ENCODE peak calls at places on chromosomes 7 and 10, in four cellular contexts. R is NCI-H1930, S is ascending aorta, T is mucosa of descending colon. N is an unnamed sample.

GRCh38 chr7:125511310-125511709 is 581.7 kb upstream of the POT1 start:
- DNase-seq in R (no peak), S (no peak), T (no peak), N (no peak)

GRCh38 chr10:132213917-132214316 is 27.2 kb downstream of the DPYSL4 start:
- DNase-seq in R (no peak), S (no peak), T (no peak), N (no peak)

GRCh38 chr7:92698237-92698841 is 108.1 kb upstream of the FAM133B start:
- DNase-seq in R (no peak), S (no peak), T (peak), N (no peak)

GRCh38 chr10:60816624-60817023 is 38.3 kb downstream of the CDK1 start:
- DNase-seq in R (peak), S (no peak), T (peak), N (peak)

GRCh38 chr10:44963772-44964633 is 4.4 kb downstream of the RASSF4 start:
- DNase-seq in R (no peak), S (peak), T (peak), N (peak)

GRCh38 chr7:151579642-151580041 is 59.9 kb upstream of the RHEB start:
- DNase-seq in R (no peak), S (no peak), T (no peak), N (no peak)

GRCh38 chr7:107029061-107029763 is 15.3 kb upstream of the PRKAR2B start:
- DNase-seq in R (no peak), S (no peak), T (no peak), N (no peak)

GRCh38 chr10:49153971-49154370 is 20.1 kb upstream of the FAM170B start:
- DNase-seq in R (no peak), S (peak), T (no peak), N (no peak)

GRCh38 chr10:59433720-59434428 is 71.5 kb upstream of the FAM13C start:
- DNase-seq in R (no peak), S (no peak), T (no peak), N (no peak)

GRCh38 chr7:99679032-99679399 is 780 bp downstream of the CYP3A5 start:
- DNase-seq in R (no peak), S (no peak), T (peak), N (peak)

GRCh38 chr7:2921748-2922147 is 77.6 kb upstream of the GNA12 start:
- DNase-seq in R (no peak), S (no peak), T (no peak), N (no peak)

GRCh38 chr7:54664235-54665228 is 94.5 kb downstream of the SEC61G start:
- DNase-seq in R (peak), S (no peak), T (peak), N (no peak)

GRCh38 chr10:31099664-31100063 is 68.0 kb upstream of the ZNF438 start:
- DNase-seq in R (no peak), S (no peak), T (peak), N (no peak)

GRCh38 chr10:239109-239508 is 103.9 kb downstream of the ZMYND11 start:
- DNase-seq in R (peak), S (no peak), T (peak), N (no peak)

GRCh38 chr10:14066106-14066505 is 264.6 kb downstream of the FRMD4A start:
- DNase-seq in R (no peak), S (no peak), T (no peak), N (no peak)

GRCh38 chr7:137439829-137440433 is 96.4 kb upstream of the PTN start:
- DNase-seq in R (no peak), S (no peak), T (no peak), N (no peak)

GRCh38 chr10:122911889-122912484 is 1.6 kb downstream of the FAM24A start:
- DNase-seq in R (no peak), S (no peak), T (peak), N (no peak)

GRCh38 chr10:121709674-121710073 is 111.4 kb upstream of the FGFR2 start:
- DNase-seq in R (no peak), S (no peak), T (no peak), N (no peak)

GRCh38 chr7:94145602-94146001 is 141.4 kb upstream of the BET1 start:
- DNase-seq in R (no peak), S (no peak), T (no peak), N (no peak)

GRCh38 chr7:116188-116981 is 76.0 kb upstream of the FAM20C start:
- DNase-seq in R (no peak), S (no peak), T (no peak), N (no peak)

GRCh38 chr7:44124822-44125202 is 1.5 kb upstream of the POLD2 start:
- DNase-seq in R (no peak), S (no peak), T (no peak), N (no peak)

GRCh38 chr10:89403043-89403442 is 10.6 kb downstream of the IFIT1 start:
- DNase-seq in R (no peak), S (no peak), T (no peak), N (no peak)

GRCh38 chr10:1966698-1967097 is 229.4 kb upstream of the ADARB2 start:
- DNase-seq in R (no peak), S (no peak), T (no peak), N (no peak)

GRCh38 chr10:91354166-91354565 is 56.0 kb upstream of the HECTD2 start:
- DNase-seq in R (no peak), S (no peak), T (no peak), N (no peak)

GRCh38 chr7:55140221-55140980 is 121.6 kb downstream of the EGFR start:
- DNase-seq in R (no peak), S (no peak), T (no peak), N (no peak)

N was measured in Peyer's patch.